ENCODE peak calls at places on chromosome 15, in seven cellular contexts. K is mesendoderm, Z is neuronal stem cell, Y is IMR-90, D is mesenchymal stem cell, N is H9, O is trophoblast cell. A is an unnamed sample.
A peak's percentile ranks its signal among the peaks of the same experiment; 100 is the strongest.

GRCh38 chr15:36428102-36428845 is 151.2 kb upstream of the CDIN1 start:
- DNase-seq in K (peak; percentile 86), Z (no peak), Y (peak; percentile 100), D (peak; percentile 100), N (no peak), O (peak; percentile 23), A (peak; percentile 36)

GRCh38 chr15:73335026-73335425 is 33.7 kb downstream of the HCN4 start:
- DNase-seq in K (peak; percentile 3), Z (no peak), Y (no peak), D (no peak), N (no peak), O (no peak), A (no peak)

GRCh38 chr15:87439090-87439489 is 817.4 kb downstream of the NTRK3 start:
- DNase-seq in K (no peak), Z (no peak), Y (no peak), D (no peak), N (no peak), O (no peak), A (no peak)

GRCh38 chr15:38895326-38896282 is 331.0 kb upstream of the RASGRP1 start:
- DNase-seq in K (no peak), Z (no peak), Y (peak; percentile 89), D (peak; percentile 71), N (no peak), O (no peak), A (no peak)

GRCh38 chr15:100588638-100589242 is 13.2 kb downstream of the LINS1 start:
- DNase-seq in K (peak; percentile 50), Z (no peak), Y (peak; percentile 11), D (peak; percentile 9), N (no peak), O (no peak), A (no peak)

GRCh38 chr15:100330629-100331215 is 11.1 kb downstream of the ADAMTS17 start:
- DNase-seq in K (no peak), Z (no peak), Y (no peak), D (no peak), N (peak; percentile 15), O (no peak), A (no peak)

GRCh38 chr15:93071469-93071891 is 17.5 kb downstream of the RGMA start:
- DNase-seq in K (peak; percentile 53), Z (no peak), Y (no peak), D (no peak), N (no peak), O (no peak), A (no peak)

GRCh38 chr15:64930778-64931240 is 19.1 kb downstream of the ANKDD1A start:
- DNase-seq in K (no peak), Z (no peak), Y (peak; percentile 65), D (peak; percentile 80), N (no peak), O (no peak), A (no peak)

GRCh38 chr15:42392309-42393024 is 33.2 kb downstream of the CAPN3 start:
- DNase-seq in K (no peak), Z (no peak), Y (no peak), D (no peak), N (no peak), O (peak; percentile 30), A (no peak)

GRCh38 chr15:23629234-23629805 is 18.3 kb downstream of the MAGEL2 start:
- DNase-seq in K (peak; percentile 25), Z (no peak), Y (no peak), D (no peak), N (no peak), O (no peak), A (no peak)

GRCh38 chr15:27842526-27842925 is 256.6 kb downstream of the OCA2 start:
- DNase-seq in K (no peak), Z (no peak), Y (no peak), D (no peak), N (no peak), O (no peak), A (no peak)

GRCh38 chr15:72873379-72874233 is 90.0 kb upstream of the ADPGK start:
- DNase-seq in K (no peak), Z (no peak), Y (no peak), D (no peak), N (no peak), O (peak; percentile 27), A (no peak)

GRCh38 chr15:68967948-68968347 is 37.6 kb downstream of the SPESP1 start:
- DNase-seq in K (no peak), Z (no peak), Y (no peak), D (no peak), N (no peak), O (no peak), A (no peak)

GRCh38 chr15:68285243-68285980 is 7.9 kb downstream of the FEM1B start:
- DNase-seq in K (no peak), Z (no peak), Y (no peak), D (no peak), N (no peak), O (no peak), A (no peak)

GRCh38 chr15:85943825-85944224 is 135.8 kb upstream of the AGBL1 start:
- DNase-seq in K (no peak), Z (no peak), Y (no peak), D (no peak), N (no peak), O (no peak), A (no peak)

GRCh38 chr15:75684648-75685047 is 28.0 kb downstream of the CSPG4 start:
- DNase-seq in K (peak; percentile 53), Z (no peak), Y (no peak), D (no peak), N (no peak), O (no peak), A (no peak)

GRCh38 chr15:95284487-95284886 is 1046.0 kb upstream of the NR2F2 start:
- DNase-seq in K (no peak), Z (no peak), Y (no peak), D (no peak), N (no peak), O (no peak), A (no peak)

GRCh38 chr15:55241193-55241592 is 44.5 kb upstream of the RSL24D1 start:
- DNase-seq in K (no peak), Z (no peak), Y (no peak), D (no peak), N (no peak), O (no peak), A (no peak)

GRCh38 chr15:96916750-96917149 is 586.2 kb downstream of the NR2F2 start:
- DNase-seq in K (no peak), Z (no peak), Y (no peak), D (no peak), N (no peak), O (no peak), A (no peak)

GRCh38 chr15:38430106-38430760 is 23.7 kb upstream of the FAM98B start:
- DNase-seq in K (peak; percentile 7), Z (no peak), Y (no peak), D (no peak), N (no peak), O (no peak), A (no peak)

GRCh38 chr15:84840741-84841429 is 23.7 kb downstream of the ALPK3 start:
- DNase-seq in K (no peak), Z (no peak), Y (peak; percentile 32), D (peak; percentile 86), N (peak; percentile 22), O (no peak), A (no peak)

GRCh38 chr15:93859176-93859575 is 372.2 kb upstream of the MCTP2 start:
- DNase-seq in K (no peak), Z (no peak), Y (no peak), D (no peak), N (no peak), O (no peak), A (no peak)

GRCh38 chr15:100725121-100726069 is 123.0 kb downstream of the ASB7 start:
- DNase-seq in K (no peak), Z (no peak), Y (peak; percentile 93), D (peak; percentile 81), N (peak; percentile 22), O (no peak), A (peak; percentile 33)

GRCh38 chr15:53414167-53414566 is 345.3 kb downstream of the WDR72 start:
- DNase-seq in K (no peak), Z (no peak), Y (no peak), D (no peak), N (no peak), O (no peak), A (no peak)

GRCh38 chr15:53416219-53416940 is 343.1 kb downstream of the WDR72 start:
- DNase-seq in K (no peak), Z (no peak), Y (no peak), D (no peak), N (no peak), O (no peak), A (no peak)

DNA sequence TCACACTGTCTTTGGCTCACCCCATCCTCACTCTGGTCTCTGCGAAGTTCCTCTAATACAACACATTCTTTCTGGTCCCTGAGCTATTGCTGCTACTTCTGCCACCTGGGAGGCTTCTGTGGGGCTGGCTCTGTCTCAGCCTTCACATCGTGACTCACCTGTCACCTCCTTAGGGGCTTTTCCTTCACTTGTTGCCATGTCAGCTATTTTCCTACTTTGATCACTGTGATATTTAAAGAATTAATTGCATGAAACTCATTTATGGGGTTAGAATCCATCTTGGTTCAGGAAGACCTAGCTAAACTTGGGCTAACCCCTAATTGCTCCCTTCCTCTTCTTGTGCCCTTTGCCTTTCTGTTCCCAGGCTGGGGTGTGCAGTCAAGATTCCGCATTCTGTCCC is 346.9 kb downstream of the WDR72 start:
- DNase-seq in K (no peak), Z (no peak), Y (no peak), D (no peak), N (no peak), O (no peak), A (no peak)
- H3K23ac ChIP-seq in K (no peak overlapping the region), Z (no peak overlapping the region), Y (no peak overlapping the region), D (no peak overlapping the region), N (no peak overlapping the region), O (no peak overlapping the region), A (no peak overlapping the region)

GRCh38 chr15:77180270-77180669 is 109.4 kb upstream of the TSPAN3 start:
- DNase-seq in K (no peak), Z (no peak), Y (no peak), D (peak; percentile 4), N (no peak), O (no peak), A (no peak)
- H2BK120ac ChIP-seq in K (no peak overlapping the region), Z (no peak overlapping the region), Y (no peak overlapping the region), D (no peak overlapping the region), N (no peak overlapping the region), O (no peak overlapping the region), A (no peak overlapping the region)

GRCh38 chr15:52263563-52263962 is 32.0 kb downstream of the MYO5C start:
- DNase-seq in K (no peak), Z (no peak), Y (no peak), D (no peak), N (no peak), O (no peak), A (no peak)

GRCh38 chr15:52261498-52262242 is 33.9 kb downstream of the MYO5C start:
- DNase-seq in K (peak; percentile 99), Z (peak; percentile 82), Y (peak; percentile 77), D (peak; percentile 81), N (peak; percentile 96), O (peak; percentile 79), A (peak; percentile 70)

GRCh38 chr15:52259503-52259902 is 36.1 kb downstream of the MYO5C start:
- DNase-seq in K (no peak), Z (no peak), Y (no peak), D (no peak), N (no peak), O (no peak), A (no peak)

GRCh38 chr15:52261026-52261425 is 34.6 kb downstream of the MYO5C start:
- DNase-seq in K (no peak), Z (no peak), Y (no peak), D (no peak), N (no peak), O (no peak), A (no peak)

GRCh38 chr15:52262364-52262763 is 33.2 kb downstream of the MYO5C start:
- DNase-seq in K (peak; percentile 41), Z (peak; percentile 18), Y (no peak), D (peak; percentile 19), N (no peak), O (no peak), A (no peak)
- H3K23ac ChIP-seq in K (no peak overlapping the region), Z (no peak overlapping the region), Y (peak overlapping the region; percentile 24), D (no peak overlapping the region), N (no peak overlapping the region), O (no peak overlapping the region), A (no peak overlapping the region)

GRCh38 chr15:101808201-101808600 is 3.8 kb upstream of the OR4F15 start:
- DNase-seq in K (no peak), Z (no peak), Y (peak; percentile 78), D (peak; percentile 58), N (no peak), O (no peak), A (no peak)
- H2BK120ac ChIP-seq in K (no peak overlapping the region), Z (no peak overlapping the region), Y (peak overlapping the region; percentile 89), D (no peak overlapping the region), N (no peak overlapping the region), O (no peak overlapping the region), A (no peak overlapping the region)

A was measured in H1.